ENCODE peak calls at places on chromosomes 5 and 9, in nine cellular contexts. A, G, W, P, S, F, L, M and R are unnamed samples.

GRCh38 chr9:137286980-137287383 is 9.5 kb downstream of the TOR4A start:
- DNase-seq in G (no peak), A (no peak), M (no peak), L (peak), F (peak), S (no peak), W (peak), P (no peak), R (peak)

GRCh38 chr5:43973908-43974307 is 370.9 kb downstream of the NNT start:
- DNase-seq in L (no peak), M (no peak), G (no peak), A (no peak), W (no peak), S (no peak), P (no peak), F (no peak), R (no peak)

GRCh38 chr5:93349613-93350012 is 231.4 kb downstream of the NR2F1-AS1 start:
- DNase-seq in P (no peak), M (no peak), A (no peak), S (no peak), L (no peak), G (no peak), F (peak), W (no peak), R (peak)

GRCh38 chr9:105425817-105426433 is 21.9 kb upstream of the FSD1L start:
- DNase-seq in P (no peak), F (peak), L (no peak), M (no peak), S (no peak), A (no peak), G (no peak), W (no peak), R (peak)

GRCh38 chr9:112446518-112446917 is 40.1 kb upstream of the KIAA1958 start:
- DNase-seq in P (no peak), F (no peak), L (no peak), W (no peak), M (no peak), S (no peak), G (no peak), A (no peak), R (no peak)

GRCh38 chr9:97956365-97956764 is 18.4 kb upstream of the HEMGN start:
- DNase-seq in L (no peak), F (no peak), W (no peak), S (no peak), A (no peak), P (no peak), M (no peak), G (no peak), R (no peak)

GRCh38 chr9:33415152-33416038 is 13.0 kb upstream of the AQP7 start:
- DNase-seq in F (peak), S (peak), M (no peak), W (peak), L (peak), G (peak), A (peak), P (peak), R (peak)

GRCh38 chr9:21153688-21154608 is 12.3 kb upstream of the IFNW1 start:
- DNase-seq in P (peak), S (no peak), A (no peak), L (no peak), F (peak), G (no peak), W (peak), M (no peak), R (peak)

GRCh38 chr9:97735070-97735600 is 38.0 kb upstream of the XPA start:
- DNase-seq in M (no peak), A (no peak), G (no peak), S (no peak), F (no peak), L (no peak), P (no peak), W (no peak), R (no peak)

GRCh38 chr5:91438871-91439270 is 55.8 kb upstream of the ARRDC3 start:
- DNase-seq in L (peak), W (no peak), F (peak), M (no peak), A (no peak), S (no peak), G (no peak), P (no peak), R (no peak)

GRCh38 chr9:22469928-22470544 is 23.4 kb downstream of the DMRTA1 start:
- DNase-seq in M (no peak), A (no peak), W (peak), P (peak), S (no peak), F (peak), L (peak), G (no peak), R (peak)

GRCh38 chr9:113131689-113132151 is 19.1 kb upstream of the SLC31A2 start:
- DNase-seq in A (no peak), F (peak), P (no peak), L (no peak), S (peak), M (no peak), W (peak), G (no peak), R (peak)

GRCh38 chr5:113020461-113021273 is 44.1 kb downstream of the DCP2 start:
- DNase-seq in W (no peak), M (no peak), A (no peak), S (no peak), F (peak), L (no peak), G (no peak), P (no peak), R (peak)

GRCh38 chr9:70006299-70006698 is 37.3 kb upstream of the MAMDC2 start:
- DNase-seq in F (no peak), W (no peak), S (no peak), A (no peak), G (no peak), M (no peak), P (no peak), L (no peak), R (no peak)

GRCh38 chr5:2538169-2538568 is 213.3 kb downstream of the IRX2 start:
- DNase-seq in S (no peak), M (no peak), L (no peak), W (no peak), A (no peak), F (no peak), G (no peak), P (no peak), R (no peak)

GRCh38 chr5:87260604-87261200 is 7.0 kb upstream of the RASA1 start:
- DNase-seq in G (no peak), W (no peak), S (no peak), F (no peak), A (no peak), M (no peak), L (no peak), P (no peak), R (no peak)

GRCh38 chr5:160496784-160497183 is 75.1 kb downstream of the PTTG1 start:
- DNase-seq in S (no peak), L (no peak), M (no peak), W (no peak), A (no peak), F (peak), P (no peak), G (no peak), R (no peak)

GRCh38 chr5:157877821-157878220 is 18.9 kb upstream of the CLINT1 start:
- DNase-seq in G (no peak), F (no peak), M (no peak), A (no peak), P (no peak), L (no peak), W (no peak), S (no peak), R (no peak)

GRCh38 chr5:1316941-1317340 is 22.1 kb upstream of the TERT start:
- DNase-seq in P (no peak), M (no peak), G (no peak), S (peak), A (no peak), F (no peak), L (no peak), W (no peak), R (no peak)

GRCh38 chr5:1686066-1686802 is 113.4 kb downstream of the MRPL36 start:
- DNase-seq in G (peak), M (no peak), P (no peak), A (no peak), L (no peak), F (no peak), S (peak), W (no peak), R (no peak)

GRCh38 chr5:176762489-176762888 is 47.9 kb upstream of the UNC5A start:
- DNase-seq in A (no peak), F (peak), P (no peak), L (no peak), W (no peak), M (no peak), S (no peak), G (no peak), R (peak)

GRCh38 chr5:158769702-158770101 is 330.0 kb downstream of the EBF1 start:
- DNase-seq in F (no peak), P (no peak), G (no peak), A (no peak), S (no peak), L (no peak), W (no peak), M (peak), R (no peak)

GRCh38 chr5:171630047-171630669 is 155.5 kb upstream of the SMIM23 start:
- DNase-seq in W (peak), G (no peak), A (no peak), S (peak), L (peak), M (no peak), F (peak), P (no peak), R (no peak)

GRCh38 chr5:143165049-143165448 is 238.4 kb downstream of the NR3C1 start:
- DNase-seq in S (no peak), G (no peak), A (no peak), P (no peak), F (no peak), W (no peak), L (no peak), M (no peak), R (no peak)

GRCh38 chr9:84000186-84000585 is 19.6 kb downstream of the RMI1 start:
- DNase-seq in L (no peak), F (no peak), M (no peak), A (no peak), S (no peak), W (no peak), G (no peak), P (no peak), R (no peak)

GRCh38 chr9:5529683-5530221 is 19.4 kb downstream of the PDCD1LG2 start:
- DNase-seq in S (no peak), F (peak), W (no peak), M (no peak), L (no peak), P (no peak), G (no peak), A (no peak), R (no peak)

GRCh38 chr5:111703662-111704061 is 53.3 kb downstream of the NREP start:
- DNase-seq in W (no peak), A (no peak), L (no peak), P (no peak), F (no peak), G (no peak), M (no peak), S (no peak), R (no peak)

GRCh38 chr5:43231977-43232376 is 40.0 kb downstream of the NIM1K start:
- DNase-seq in S (no peak), M (no peak), A (no peak), L (no peak), P (no peak), G (no peak), F (peak), W (no peak), R (peak)

GRCh38 chr5:156367602-156368001 is 40.6 kb downstream of the SGCD start:
- DNase-seq in P (no peak), A (no peak), M (peak), W (no peak), G (no peak), F (no peak), S (no peak), L (no peak), R (peak)

DNA sequence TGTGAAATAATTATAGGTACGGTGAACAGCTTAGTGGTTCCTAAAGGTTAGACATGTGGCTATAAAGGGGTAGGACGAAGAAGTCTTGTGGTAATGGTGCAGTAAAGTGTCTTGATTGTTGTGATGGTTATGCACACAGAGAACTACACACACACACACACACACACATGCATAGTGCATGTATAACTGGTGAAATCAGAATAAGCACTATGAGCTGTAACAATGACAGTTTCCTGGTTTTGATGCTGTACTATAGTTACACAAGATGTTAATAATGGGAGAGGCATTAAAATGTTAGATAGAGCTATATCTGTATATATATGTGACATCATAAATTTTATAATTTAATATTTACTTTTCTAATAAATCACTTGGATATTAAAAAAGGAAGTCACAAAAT is 350.3 kb upstream of the DAB2 start:
- DNase-seq in G (no peak), F (peak), M (no peak), L (no peak), S (no peak), W (no peak), A (no peak), P (no peak), R (no peak)
- TF ChIP-seq CTCF in G (no peak), F (no peak), M (no peak), L (no peak), S (no peak), W (no peak), A (no peak), P (no peak), R (no peak)

GRCh38 chr9:133726401-133727276 is 11.5 kb downstream of the SARDH start:
- DNase-seq in S (peak), L (peak), M (no peak), A (no peak), P (peak), W (peak), G (peak), F (peak), R (peak)

GRCh38 chr9:133725886-133726285 is 12.3 kb downstream of the SARDH start:
- DNase-seq in F (no peak), P (no peak), S (peak), W (no peak), M (no peak), L (no peak), A (no peak), G (no peak), R (no peak)

GRCh38 chr9:133728856-133729645 is 9.1 kb downstream of the SARDH start:
- DNase-seq in G (no peak), W (no peak), A (no peak), F (no peak), S (peak), P (no peak), M (no peak), L (no peak), R (no peak)

GRCh38 chr9:133727876-133728441 is 10.2 kb downstream of the SARDH start:
- DNase-seq in A (no peak), F (no peak), W (no peak), M (no peak), G (no peak), L (no peak), S (peak), P (no peak), R (no peak)

GRCh38 chr9:133727277-133727875 is 10.8 kb downstream of the SARDH start:
- DNase-seq in P (no peak), L (no peak), S (peak), A (no peak), G (peak), M (no peak), F (peak), W (no peak), R (no peak)
- TF ChIP-seq CTCF in P (no peak), L (no peak), S (no peak), A (no peak), G (no peak), M (no peak), F (peak), W (no peak), R (no peak)

GRCh38 chr5:108748010-108748353 is 285 bp downstream of the FER start:
- DNase-seq in F (no peak), A (no peak), G (no peak), P (peak), L (no peak), S (no peak), W (no peak), M (no peak), R (no peak)

GRCh38 chr5:108753331-108753730 is 5.6 kb downstream of the FER start:
- DNase-seq in M (no peak), P (no peak), G (no peak), L (no peak), F (peak), W (no peak), A (no peak), S (no peak), R (peak)

GRCh38 chr5:108749130-108749861 is 1.6 kb downstream of the FER start:
- DNase-seq in A (no peak), L (no peak), P (no peak), M (no peak), W (no peak), S (peak), F (no peak), G (peak), R (peak)

GRCh38 chr5:108747111-108748009 is at the start of gene FER:
- DNase-seq in A (peak), S (no peak), P (peak), L (no peak), G (no peak), M (no peak), W (peak), F (peak), R (peak)

DNA sequence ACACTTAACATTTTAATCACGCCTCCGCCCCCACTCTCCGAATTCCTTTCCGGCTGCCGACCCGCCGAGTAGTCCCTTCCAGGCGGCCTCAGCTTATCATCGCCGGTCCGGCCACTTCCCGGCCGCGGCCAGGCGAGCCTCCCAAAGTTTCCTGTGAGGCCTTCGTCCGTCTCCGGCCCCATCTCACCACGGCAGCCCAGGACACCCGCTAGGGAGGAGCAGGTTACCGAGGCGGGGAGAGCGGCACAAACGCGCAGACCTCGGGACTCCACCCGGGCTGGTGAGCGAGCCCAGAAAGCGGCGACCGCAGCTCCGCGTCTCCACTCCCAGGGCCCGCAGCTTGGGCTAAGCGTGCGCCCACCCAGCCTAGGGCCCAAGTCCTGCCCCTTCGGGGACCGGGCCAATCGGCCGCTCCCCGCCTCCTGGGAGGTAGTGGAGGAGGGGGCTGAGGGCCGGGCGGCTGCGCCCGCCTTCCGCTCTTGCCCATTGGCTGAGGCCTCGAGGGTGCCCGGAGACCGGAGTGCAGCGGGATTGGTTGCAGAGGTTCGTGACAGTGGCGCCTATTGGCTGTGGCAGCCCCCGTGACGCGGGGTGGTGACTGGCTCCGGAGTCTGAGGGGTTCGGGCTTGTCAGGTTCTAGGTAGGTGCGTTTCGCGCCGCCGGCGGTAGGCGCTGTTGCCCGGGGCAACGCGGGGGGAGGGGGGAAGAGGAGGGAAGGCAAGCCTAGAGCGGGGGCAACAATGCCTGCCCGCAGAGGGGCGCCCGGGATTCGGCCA is 845 bp downstream of the FER start:
- DNase-seq in G (peak), M (peak), A (peak), F (peak), P (peak), S (peak), W (peak), L (peak), R (peak)
- TF ChIP-seq CTCF in G (peak), M (no peak), A (peak), F (peak), P (peak), S (no peak), W (no peak), L (peak), R (no peak)

DNA sequence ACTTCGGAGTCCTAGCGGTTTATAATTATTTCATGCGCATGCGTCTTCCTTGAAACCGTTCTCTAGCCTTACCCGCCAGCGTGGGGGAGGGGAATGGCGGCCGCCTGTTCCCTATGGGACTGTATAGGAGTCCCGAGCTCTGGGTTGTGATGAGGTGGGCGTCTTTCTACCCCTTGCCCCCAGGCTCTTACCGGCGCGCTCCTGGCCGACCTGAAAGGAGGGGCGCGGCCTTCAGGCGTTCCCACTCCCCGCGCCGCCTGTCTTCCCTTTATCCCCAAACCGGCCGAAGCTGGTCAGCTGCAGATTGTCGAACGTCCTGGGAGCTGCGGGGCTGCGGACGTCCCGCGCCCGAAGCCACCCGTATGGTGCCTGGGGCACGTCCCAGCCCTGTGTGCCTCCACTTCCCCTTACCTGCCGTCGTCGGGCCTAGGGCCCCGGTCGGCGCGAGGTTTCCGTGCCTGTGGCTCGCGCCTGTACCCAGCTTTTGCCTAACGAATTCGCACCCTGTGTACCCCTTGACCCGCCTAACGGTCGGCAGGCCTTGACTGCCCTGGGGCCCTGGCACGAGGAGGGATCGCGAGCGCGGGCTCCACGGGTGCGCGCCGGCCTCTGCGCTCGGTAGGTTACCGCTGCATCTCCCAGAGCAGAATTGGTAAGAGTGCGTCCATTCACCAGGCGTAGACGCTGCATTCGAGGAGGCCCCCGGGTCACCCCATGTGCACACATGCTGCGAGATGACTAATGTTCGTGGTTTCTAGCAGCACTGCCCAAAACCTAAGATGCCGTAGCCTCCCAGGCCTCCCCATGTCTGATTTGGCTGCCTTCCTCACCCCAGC is 653 bp upstream of the HNRNPH1 start:
- DNase-seq in G (no peak), W (no peak), M (no peak), S (peak), L (peak), F (peak), P (no peak), A (peak), R (peak)
- TF ChIP-seq CTCF in G (peak), W (no peak), M (no peak), S (no peak), L (peak), F (no peak), P (no peak), A (peak), R (no peak)

GRCh38 chr9:95044731-95045508 is 272.6 kb downstream of the FANCC start:
- DNase-seq in M (no peak), L (peak), S (no peak), F (no peak), G (no peak), P (no peak), A (no peak), W (peak), R (no peak)
- TF ChIP-seq CTCF in M (peak), L (peak), S (no peak), F (no peak), G (peak), P (peak), A (no peak), W (peak), R (no peak)

GRCh38 chr9:12698986-12699385 is 5.8 kb downstream of the TYRP1 start:
- DNase-seq in F (no peak), M (no peak), S (no peak), G (no peak), P (no peak), L (no peak), A (no peak), W (no peak), R (no peak)
- TF ChIP-seq CTCF in F (peak), M (peak), S (no peak), G (no peak), P (no peak), L (no peak), A (no peak), W (no peak), R (no peak)